ENCODE peak calls at places on chromosomes 16 and 17, in ten cellular contexts. G is OCI-LY7; V is transverse colon; Z is left ventricle myocardium inferior; F is esophagus muscularis mucosa; T is CD4-positive, alpha-beta memory T cell; H is suprapubic skin; I is cardiac muscle cell; X is A673; W is fibroblast of lung. U is an unnamed sample. For H3K4me1, the result is how much of the 10 kb centered on the place peaks cover.

GRCh38 chr17:73650147-73650546 is 5.9 kb upstream of the SDK2 start:
- DNase-seq in G (peak), V (peak), Z (no peak), F (no peak), T (no peak), H (no peak), I (peak), X (no peak), W (no peak), U (no peak)

GRCh38 chr16:84795338-84796053 is 24.3 kb upstream of the CRISPLD2 start:
- DNase-seq in G (no peak), V (peak), Z (peak), F (peak), T (no peak), H (peak), I (no peak), X (no peak), W (peak), U (no peak)

GRCh38 chr17:17039911-17040310 is 2.3 kb upstream of the MPRIP start:
- DNase-seq in G (no peak), V (no peak), Z (no peak), F (no peak), T (no peak), H (no peak), I (no peak), X (no peak), W (no peak), U (no peak)

GRCh38 chr16:12119037-12119436 is 142.5 kb downstream of the SNX29 start:
- DNase-seq in G (no peak), V (no peak), Z (no peak), F (no peak), T (no peak), H (no peak), I (no peak), X (no peak), W (no peak), U (no peak)

GRCh38 chr17:77072670-77073069 is 68.1 kb upstream of the SEC14L1 start:
- DNase-seq in G (no peak), V (no peak), Z (no peak), F (no peak), T (no peak), H (no peak), I (no peak), X (no peak), W (no peak), U (no peak)

GRCh38 chr17:39227364-39227919 is 1.7 kb upstream of the STAC2 start:
- DNase-seq in G (no peak), V (no peak), Z (no peak), F (no peak), T (no peak), H (no peak), I (no peak), X (no peak), W (no peak), U (no peak)

GRCh38 chr17:11671151-11671550 is 72.9 kb downstream of the DNAH9 start:
- DNase-seq in G (no peak), V (no peak), Z (no peak), F (peak), T (no peak), H (no peak), I (no peak), X (peak), W (no peak), U (no peak)

GRCh38 chr17:80882926-80883685 is 108.5 kb upstream of the CHMP6 start:
- DNase-seq in G (no peak), V (no peak), Z (no peak), F (no peak), T (no peak), H (no peak), I (no peak), X (no peak), W (no peak), U (no peak)

GRCh38 chr17:27360507-27360906 is 66.6 kb downstream of the WSB1 start:
- DNase-seq in G (no peak), V (no peak), Z (no peak), F (no peak), T (no peak), H (no peak), I (no peak), X (no peak), W (no peak), U (no peak)

GRCh38 chr17:40309031-40309937 is at the start of gene RARA:
- DNase-seq in G (peak), V (peak), Z (peak), F (no peak), T (no peak), H (peak), I (peak), X (no peak), W (peak), U (no peak)

GRCh38 chr16:70689035-70689969 is 3.4 kb upstream of the MTSS2 start:
- DNase-seq in G (no peak), V (peak), Z (peak), F (no peak), T (peak), H (no peak), I (no peak), X (no peak), W (no peak), U (no peak)

GRCh38 chr16:6300523-6300922 is 1032.1 kb upstream of the RBFOX1 start:
- DNase-seq in G (no peak), V (no peak), Z (no peak), F (no peak), T (no peak), H (no peak), I (no peak), X (no peak), W (no peak), U (no peak)

GRCh38 chr16:88911148-88911945 is 44.9 kb upstream of the PABPN1L start:
- DNase-seq in G (peak), V (no peak), Z (no peak), F (no peak), T (no peak), H (no peak), I (no peak), X (no peak), W (no peak), U (no peak)

GRCh38 chr17:74380086-74380958 is 13.0 kb downstream of the GPR142 start:
- DNase-seq in G (no peak), V (peak), Z (no peak), F (no peak), T (no peak), H (no peak), I (no peak), X (no peak), W (no peak), U (no peak)

GRCh38 chr16:57742543-57742942 is 7.0 kb downstream of the KATNB1 start:
- DNase-seq in G (no peak), V (no peak), Z (no peak), F (no peak), T (no peak), H (no peak), I (no peak), X (peak), W (no peak), U (no peak)

GRCh38 chr17:60610481-60610880 is 10.5 kb downstream of the PPM1D start:
- DNase-seq in G (no peak), V (no peak), Z (no peak), F (no peak), T (no peak), H (no peak), I (no peak), X (peak), W (peak), U (no peak)

GRCh38 chr16:53094013-53094630 is 39.3 kb downstream of the CHD9 start:
- DNase-seq in G (peak), V (peak), Z (peak), F (no peak), T (peak), H (peak), I (peak), X (peak), W (no peak), U (no peak)

GRCh38 chr17:12990926-12991325 is 26.9 kb downstream of the ELAC2 start:
- DNase-seq in G (no peak), V (no peak), Z (no peak), F (no peak), T (no peak), H (no peak), I (no peak), X (no peak), W (no peak), U (no peak)

GRCh38 chr16:13936596-13937081 is 16.7 kb downstream of the ERCC4 start:
- DNase-seq in G (no peak), V (no peak), Z (no peak), F (no peak), T (no peak), H (no peak), I (no peak), X (peak), W (peak), U (no peak)

GRCh38 chr16:24988593-24989338 is 26.4 kb downstream of the ARHGAP17 start:
- DNase-seq in G (peak), V (peak), Z (no peak), F (no peak), T (no peak), H (no peak), I (peak), X (peak), W (peak), U (no peak)

GRCh38 chr16:15031179-15031578 is 24.7 kb downstream of the NTAN1 start:
- DNase-seq in G (no peak), V (peak), Z (no peak), F (no peak), T (no peak), H (no peak), I (no peak), X (no peak), W (no peak), U (no peak)

GRCh38 chr16:87551487-87551886 is 50.8 kb upstream of the JPH3 start:
- DNase-seq in G (no peak), V (no peak), Z (no peak), F (no peak), T (no peak), H (no peak), I (no peak), X (no peak), W (no peak), U (no peak)

GRCh38 chr17:14903810-14904209 is 361.3 kb downstream of the PMP22 start:
- DNase-seq in G (no peak), V (no peak), Z (no peak), F (no peak), T (no peak), H (no peak), I (no peak), X (no peak), W (peak), U (no peak)

GRCh38 chr16:546909-547770 is 13.1 kb upstream of the PRR35 start:
- DNase-seq in G (no peak), V (peak), Z (peak), F (no peak), T (peak), H (no peak), I (peak), X (peak), W (peak), U (peak)

GRCh38 chr17:6457688-6458190 is 13.5 kb downstream of the PIMREG start:
- DNase-seq in G (no peak), V (peak), Z (no peak), F (no peak), T (no peak), H (no peak), I (no peak), X (no peak), W (no peak), U (no peak)

GRCh38 chr17:6456914-6457687 is 12.8 kb downstream of the PIMREG start:
- DNase-seq in G (no peak), V (peak), Z (peak), F (no peak), T (no peak), H (no peak), I (no peak), X (no peak), W (peak), U (no peak)

GRCh38 chr17:6460531-6461161 is 16.4 kb downstream of the PIMREG start:
- DNase-seq in G (no peak), V (no peak), Z (no peak), F (no peak), T (no peak), H (no peak), I (no peak), X (no peak), W (no peak), U (no peak)

GRCh38 chr17:6456321-6456720 is 12.1 kb downstream of the PIMREG start:
- DNase-seq in G (no peak), V (no peak), Z (no peak), F (no peak), T (no peak), H (no peak), I (no peak), X (no peak), W (no peak), U (no peak)

DNA sequence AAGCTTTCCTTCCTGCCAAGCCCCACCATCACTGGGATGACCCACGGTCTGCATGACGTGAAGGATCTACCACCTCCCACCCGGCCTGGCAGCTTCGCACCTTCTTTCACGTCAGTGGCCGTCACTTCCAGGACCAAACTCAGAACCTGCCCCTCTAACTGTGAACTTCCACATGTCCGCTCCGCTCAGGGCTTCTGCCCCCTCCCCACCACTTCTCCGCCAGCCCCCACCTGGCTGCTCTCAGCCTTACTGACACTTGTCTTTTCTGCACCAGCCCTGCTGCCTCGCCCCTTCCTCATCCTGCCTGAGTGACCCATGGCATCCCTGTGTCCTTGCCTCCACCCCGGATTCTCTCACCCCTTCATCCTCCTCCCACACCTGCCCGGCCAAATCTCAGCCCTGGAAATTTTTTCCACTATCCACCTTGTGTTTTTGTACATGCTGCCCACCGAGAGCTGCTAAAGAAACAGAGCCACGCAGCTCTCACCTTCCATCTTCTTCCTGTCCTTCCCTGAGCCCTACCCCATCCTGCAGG is 14.2 kb downstream of the PIMREG start:
- DNase-seq in G (no peak), V (no peak), Z (no peak), F (no peak), T (no peak), H (no peak), I (no peak), X (no peak), W (no peak), U (no peak)
- H3K27ac ChIP-seq in G (no peak), V (peak), Z (no peak), F (no peak), T (no peak), H (no peak), I (no peak), X (no peak), W (no peak), U (no peak)

DNA sequence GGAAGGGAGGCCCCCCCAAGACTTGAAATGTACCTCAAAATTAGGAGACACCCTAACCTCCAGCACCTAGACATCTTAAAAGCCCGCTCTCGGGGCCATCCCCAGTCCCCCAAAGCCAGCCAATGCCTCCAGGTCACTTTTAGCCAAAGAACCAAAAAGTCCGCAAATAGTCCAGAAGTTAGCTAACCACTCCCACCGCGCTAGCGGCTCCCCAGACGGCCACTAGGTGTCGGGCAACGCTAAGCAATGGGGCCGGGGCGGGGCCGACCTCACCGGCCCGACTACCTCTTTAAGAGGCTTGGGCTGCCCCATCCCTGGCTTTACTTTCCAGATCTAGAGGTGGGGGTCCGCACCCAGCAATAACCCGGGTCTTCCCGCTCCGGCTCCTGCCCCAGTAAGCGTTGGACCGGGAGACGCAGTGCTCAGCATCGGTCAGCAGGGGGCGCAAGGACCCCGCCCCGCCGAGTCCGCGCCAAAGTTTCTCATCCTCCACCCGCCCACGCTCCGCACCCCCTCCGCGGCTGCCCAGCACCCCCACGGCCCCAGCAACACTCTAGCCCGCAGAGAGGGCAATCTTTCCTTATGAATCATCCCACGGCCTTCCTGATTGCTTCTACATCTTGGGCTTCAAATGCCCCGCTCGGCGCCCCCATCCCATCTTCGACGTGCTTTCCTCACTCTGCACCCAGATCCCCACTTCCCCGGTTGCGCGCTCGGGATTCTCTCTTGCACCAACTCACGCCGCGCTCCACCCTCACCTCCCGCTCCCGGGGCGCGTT is 795 bp downstream of the COL1A1 start:
- DNase-seq in G (peak), V (peak), Z (peak), F (peak), T (peak), H (peak), I (peak), X (peak), W (peak), U (peak)
- H3K4me1 ChIP-seq in G (under half), V (half or more), Z (under half), F (under half), T (under half), H (half or more), I (under half), X (under half), W (under half), U (under half)

GRCh38 chr17:43562679-43563146 is 16.6 kb upstream of the ETV4 start:
- DNase-seq in G (no peak), V (no peak), Z (no peak), F (no peak), T (no peak), H (no peak), I (peak), X (peak), W (no peak), U (no peak)
- H3K4me3 ChIP-seq in G (no peak), V (no peak), Z (no peak), F (no peak), T (no peak), H (no peak), I (no peak), X (no peak), W (no peak), U (no peak)

GRCh38 chr16:56571525-56571924 is 6.7 kb downstream of the MT4 start:
- DNase-seq in G (no peak), V (no peak), Z (no peak), F (no peak), T (no peak), H (no peak), I (peak), X (no peak), W (no peak), U (no peak)

GRCh38 chr16:56577300-56577625 is 12.1 kb upstream of the MT3 start:
- DNase-seq in G (no peak), V (no peak), Z (no peak), F (no peak), T (no peak), H (no peak), I (no peak), X (no peak), W (no peak), U (no peak)

GRCh38 chr16:56576585-56577299 is 11.9 kb downstream of the MT4 start:
- DNase-seq in G (peak), V (peak), Z (peak), F (no peak), T (peak), H (peak), I (peak), X (peak), W (peak), U (peak)

GRCh38 chr16:56569971-56570370 is 5.1 kb downstream of the MT4 start:
- DNase-seq in G (no peak), V (no peak), Z (no peak), F (no peak), T (no peak), H (no peak), I (no peak), X (no peak), W (no peak), U (no peak)

DNA sequence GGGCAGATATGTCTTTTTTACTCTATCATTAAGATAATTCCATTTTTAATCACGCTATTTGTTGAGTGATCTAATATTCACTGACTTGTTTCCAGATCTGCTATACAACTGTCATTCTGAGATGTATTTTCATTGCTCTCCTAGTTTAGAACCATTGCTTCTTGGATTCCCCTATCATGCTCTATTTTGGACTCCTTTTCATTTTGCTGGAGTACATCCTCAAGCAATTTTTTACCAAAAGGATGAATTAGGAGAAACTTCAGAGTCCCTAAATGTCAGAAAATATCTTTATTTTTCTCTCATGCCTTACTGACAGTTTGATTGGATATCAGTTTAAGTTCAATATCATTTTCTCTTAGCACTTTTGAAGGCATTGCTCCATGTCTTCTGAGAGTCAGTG is 9.8 kb downstream of the MT4 start:
- DNase-seq in G (no peak), V (no peak), Z (no peak), F (no peak), T (no peak), H (no peak), I (no peak), X (no peak), W (no peak), U (no peak)
- H3K27ac ChIP-seq in G (no peak), V (no peak), Z (no peak), F (no peak), T (no peak), H (no peak), I (no peak), X (no peak), W (no peak), U (no peak)

GRCh38 chr16:27405546-27406451 is 3.8 kb downstream of the IL21R start:
- DNase-seq in G (peak), V (no peak), Z (no peak), F (peak), T (peak), H (no peak), I (no peak), X (no peak), W (peak), U (peak)
- H3K4me1 ChIP-seq in G (half or more), V (under half), Z (under half), F (under half), T (half or more), H (under half), I (under half), X (under half), W (under half), U (half or more)

DNA sequence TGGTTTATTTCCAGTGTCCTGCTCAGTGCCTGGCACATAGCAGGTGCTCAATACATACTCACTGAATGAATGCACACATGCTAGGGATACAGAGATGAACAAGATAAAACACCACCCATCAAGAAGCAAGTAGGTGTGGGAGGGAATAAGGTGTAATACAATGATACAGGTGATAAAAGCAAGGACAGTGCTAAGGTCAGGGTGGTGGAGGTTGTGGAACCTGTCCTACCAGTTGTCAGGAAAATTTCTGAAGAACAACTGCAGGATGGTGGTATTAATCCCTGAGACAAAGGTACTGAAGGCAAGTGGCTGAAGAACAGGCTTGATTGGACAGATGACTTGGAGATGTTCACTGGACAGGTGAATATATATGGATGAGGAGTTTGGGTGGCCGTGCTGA is 1.8 kb downstream of the KNOP1 start:
- DNase-seq in G (no peak), V (peak), Z (no peak), F (no peak), T (no peak), H (no peak), I (no peak), X (no peak), W (no peak), U (no peak)
- H3K4me3 ChIP-seq in G (peak), V (peak), Z (peak), F (peak), T (no peak), H (no peak), I (no peak), X (peak), W (peak), U (no peak)

GRCh38 chr17:72591500-72592241 is 470.9 kb downstream of the SOX9 start:
- DNase-seq in G (no peak), V (no peak), Z (no peak), F (no peak), T (no peak), H (no peak), I (peak), X (peak), W (peak), U (no peak)
- H3K27ac ChIP-seq in G (no peak), V (peak), Z (no peak), F (no peak), T (no peak), H (peak), I (no peak), X (no peak), W (peak), U (no peak)

GRCh38 chr16:71903608-71904007 is 8.3 kb downstream of the IST1 start:
- DNase-seq in G (no peak), V (no peak), Z (no peak), F (no peak), T (no peak), H (no peak), I (no peak), X (no peak), W (no peak), U (no peak)

GRCh38 chr16:71896688-71897368 is 1.5 kb downstream of the IST1 start:
- DNase-seq in G (no peak), V (no peak), Z (no peak), F (no peak), T (no peak), H (no peak), I (peak), X (no peak), W (no peak), U (no peak)

GRCh38 chr16:71899171-71899570 is 3.8 kb downstream of the IST1 start:
- DNase-seq in G (no peak), V (no peak), Z (no peak), F (no peak), T (no peak), H (no peak), I (no peak), X (no peak), W (no peak), U (no peak)

GRCh38 chr16:71902656-71903365 is 7.5 kb downstream of the IST1 start:
- DNase-seq in G (no peak), V (no peak), Z (no peak), F (no peak), T (no peak), H (no peak), I (no peak), X (no peak), W (no peak), U (no peak)

GRCh38 chr16:71900336-71900735 is 5.0 kb downstream of the IST1 start:
- DNase-seq in G (peak), V (no peak), Z (no peak), F (no peak), T (no peak), H (no peak), I (no peak), X (no peak), W (peak), U (no peak)
- H3K4me1 ChIP-seq in G (under half), V (half or more), Z (half or more), F (half or more), T (half or more), H (under half), I (under half), X (under half), W (under half), U (under half)

U was measured in naive thymus-derived CD4-positive, alpha-beta T cell.